ENCODE peak calls at places on chromosome 12, in six cellular contexts. One of them, this sample, is unnamed.

GRCh38 chr12:22578328-22578727 is 34.0 kb upstream of the C2CD5 start:
- DNase-seq in HepG2: no peak
- DNase-seq in GM12878: no peak
- DNase-seq in K562: no peak
- DNase-seq in SK-N-SH: no peak
- DNase-seq in GM12892: no peak
- DNase-seq in this sample: no peak

GRCh38 chr12:93115198-93115601 is 186.1 kb upstream of the EEA1 start:
- DNase-seq in SK-N-SH: peak; percentile 20
- DNase-seq in GM12892: no peak
- DNase-seq in HepG2: no peak
- DNase-seq in GM12878: no peak
- DNase-seq in K562: peak; percentile 76
- DNase-seq in this sample: no peak

GRCh38 chr12:123444396-123445026 is 8.0 kb upstream of the RILPL2 start:
- DNase-seq in HepG2: peak; percentile 78
- DNase-seq in SK-N-SH: no peak
- DNase-seq in K562: no peak
- DNase-seq in GM12892: no peak
- DNase-seq in GM12878: no peak
- DNase-seq in this sample: no peak

GRCh38 chr12:31119531-31120211 is 46.0 kb downstream of the DDX11 start:
- DNase-seq in SK-N-SH: peak; percentile 50
- DNase-seq in HepG2: no peak
- DNase-seq in K562: no peak
- DNase-seq in GM12878: no peak
- DNase-seq in GM12892: no peak
- DNase-seq in this sample: no peak

GRCh38 chr12:10717410-10717809 is 5.7 kb downstream of the YBX3 start:
- DNase-seq in K562: no peak
- DNase-seq in HepG2: no peak
- DNase-seq in GM12878: no peak
- DNase-seq in SK-N-SH: no peak
- DNase-seq in GM12892: no peak
- DNase-seq in this sample: no peak

GRCh38 chr12:124621296-124621660 is 53.9 kb upstream of the NCOR2 start:
- DNase-seq in SK-N-SH: no peak
- DNase-seq in GM12878: no peak
- DNase-seq in GM12892: no peak
- DNase-seq in K562: no peak
- DNase-seq in HepG2: no peak
- DNase-seq in this sample: no peak

GRCh38 chr12:70255311-70255710 is 12.1 kb downstream of the CNOT2 start:
- DNase-seq in GM12878: no peak
- DNase-seq in SK-N-SH: no peak
- DNase-seq in GM12892: no peak
- DNase-seq in K562: no peak
- DNase-seq in HepG2: no peak
- DNase-seq in this sample: no peak

GRCh38 chr12:3055712-3056467 is 21.3 kb upstream of the TSPAN9 start:
- DNase-seq in K562: peak; percentile 2
- DNase-seq in GM12892: no peak
- DNase-seq in HepG2: peak; percentile 80
- DNase-seq in SK-N-SH: no peak
- DNase-seq in GM12878: no peak
- DNase-seq in this sample: no peak

GRCh38 chr12:22653790-22654189 is 28.8 kb downstream of the ETNK1 start:
- DNase-seq in GM12892: no peak
- DNase-seq in HepG2: no peak
- DNase-seq in GM12878: no peak
- DNase-seq in SK-N-SH: no peak
- DNase-seq in K562: no peak
- DNase-seq in this sample: no peak

GRCh38 chr12:75665216-75665615 is 153.8 kb upstream of the KRR1 start:
- DNase-seq in GM12892: no peak
- DNase-seq in GM12878: no peak
- DNase-seq in K562: no peak
- DNase-seq in SK-N-SH: no peak
- DNase-seq in HepG2: peak; percentile 7
- DNase-seq in this sample: no peak

GRCh38 chr12:94874986-94875312 is 128.5 kb downstream of the NDUFA12 start:
- DNase-seq in SK-N-SH: no peak
- DNase-seq in GM12892: no peak
- DNase-seq in K562: no peak
- DNase-seq in HepG2: no peak
- DNase-seq in GM12878: no peak
- DNase-seq in this sample: no peak

GRCh38 chr12:47979686-47980085 is 16.3 kb downstream of the TMEM106C start:
- DNase-seq in K562: no peak
- DNase-seq in HepG2: no peak
- DNase-seq in GM12892: no peak
- DNase-seq in GM12878: no peak
- DNase-seq in SK-N-SH: no peak
- DNase-seq in this sample: no peak

GRCh38 chr12:15620726-15621125 is 168.5 kb downstream of the EPS8 start:
- DNase-seq in K562: no peak
- DNase-seq in GM12878: no peak
- DNase-seq in GM12892: no peak
- DNase-seq in HepG2: no peak
- DNase-seq in SK-N-SH: no peak
- DNase-seq in this sample: no peak

GRCh38 chr12:24950231-24950834 is 1.4 kb upstream of the BCAT1 start:
- DNase-seq in HepG2: no peak
- DNase-seq in SK-N-SH: no peak
- DNase-seq in GM12892: no peak
- DNase-seq in GM12878: peak; percentile 93
- DNase-seq in K562: peak; percentile 19
- DNase-seq in this sample: no peak

GRCh38 chr12:116277393-116278258 is at the start of gene MED13L:
- DNase-seq in GM12892: peak; percentile 89
- DNase-seq in HepG2: peak; percentile 64
- DNase-seq in GM12878: no peak
- DNase-seq in SK-N-SH: peak; percentile 99
- DNase-seq in K562: peak; percentile 98
- DNase-seq in this sample: peak; percentile 90

DNA sequence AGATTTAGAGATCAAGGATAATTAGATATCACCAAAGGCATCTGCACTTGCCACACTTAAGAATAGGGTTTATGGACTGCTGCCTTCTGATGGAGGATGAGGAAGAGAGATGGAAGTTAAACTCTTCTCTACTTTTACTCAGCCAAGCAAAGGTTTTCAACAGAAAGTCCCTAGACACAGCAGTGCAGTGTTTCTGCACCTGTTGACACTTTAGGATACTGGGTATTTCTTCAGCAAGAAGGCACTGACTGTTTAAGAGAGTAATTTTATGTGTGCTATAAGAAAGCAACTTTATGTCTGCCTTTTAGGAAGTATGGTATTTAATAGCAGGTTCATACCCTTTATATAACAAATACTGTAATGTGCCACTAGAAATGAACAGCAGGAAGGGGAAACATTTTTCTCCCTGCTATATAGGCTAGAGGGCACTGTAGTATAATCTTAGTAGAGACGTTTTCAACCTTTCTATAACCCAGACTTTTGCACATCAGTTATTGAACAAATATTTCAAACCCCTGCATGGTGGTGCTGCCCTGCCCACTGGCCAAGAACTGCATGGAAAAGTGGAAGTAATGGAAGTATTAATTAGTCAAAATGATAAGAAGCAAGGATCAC is 225.0 kb upstream of the GRIP1 start:
- DNase-seq in K562: no peak
- DNase-seq in GM12878: no peak
- DNase-seq in SK-N-SH: no peak
- DNase-seq in GM12892: no peak
- DNase-seq in HepG2: no peak
- DNase-seq in this sample: no peak
- TF ChIP-seq TAF1 in K562: no peak
- TF ChIP-seq TAF1 in GM12878: no peak
- TF ChIP-seq TAF1 in SK-N-SH: no peak
- TF ChIP-seq TAF1 in GM12892: no peak
- TF ChIP-seq TAF1 in HepG2: no peak
- TF ChIP-seq TAF1 in this sample: no peak

DNA sequence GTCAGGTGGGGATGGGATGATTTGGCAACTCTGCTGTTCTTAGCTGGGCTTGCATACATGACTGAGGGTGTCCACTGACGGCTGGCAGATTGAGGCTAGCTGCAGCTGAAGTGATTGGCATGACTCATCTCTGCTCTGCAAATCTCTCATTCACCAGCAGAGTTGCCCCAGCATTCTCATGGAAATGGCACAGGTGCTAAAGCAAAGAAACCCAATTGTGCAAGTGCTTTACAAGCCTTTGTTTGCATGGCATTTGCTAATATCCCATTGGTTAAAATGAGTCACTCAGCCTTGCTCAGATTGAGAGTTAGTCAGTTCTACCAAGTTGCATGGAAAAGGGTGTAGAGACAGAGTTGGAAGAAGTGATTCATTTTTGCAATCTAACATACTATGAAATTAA is 389.7 kb upstream of the FAR2 start:
- DNase-seq in SK-N-SH: no peak
- DNase-seq in K562: no peak
- DNase-seq in GM12892: no peak
- DNase-seq in HepG2: peak; percentile 5
- DNase-seq in GM12878: no peak
- DNase-seq in this sample: no peak
- TF ChIP-seq TAF1 in SK-N-SH: no peak
- TF ChIP-seq TAF1 in K562: no peak
- TF ChIP-seq TAF1 in GM12892: no peak
- TF ChIP-seq TAF1 in HepG2: no peak
- TF ChIP-seq TAF1 in GM12878: no peak
- TF ChIP-seq TAF1 in this sample: no peak

GRCh38 chr12:107600596-107601144 is 84.9 kb upstream of the PWP1 start:
- DNase-seq in HepG2: no peak
- DNase-seq in K562: no peak
- DNase-seq in GM12892: no peak
- DNase-seq in GM12878: no peak
- DNase-seq in SK-N-SH: no peak
- DNase-seq in this sample: no peak
- TF ChIP-seq TAF1 in HepG2: no peak
- TF ChIP-seq TAF1 in K562: no peak
- TF ChIP-seq TAF1 in GM12892: no peak
- TF ChIP-seq TAF1 in GM12878: no peak
- TF ChIP-seq TAF1 in SK-N-SH: no peak
- TF ChIP-seq TAF1 in this sample: no peak

DNA sequence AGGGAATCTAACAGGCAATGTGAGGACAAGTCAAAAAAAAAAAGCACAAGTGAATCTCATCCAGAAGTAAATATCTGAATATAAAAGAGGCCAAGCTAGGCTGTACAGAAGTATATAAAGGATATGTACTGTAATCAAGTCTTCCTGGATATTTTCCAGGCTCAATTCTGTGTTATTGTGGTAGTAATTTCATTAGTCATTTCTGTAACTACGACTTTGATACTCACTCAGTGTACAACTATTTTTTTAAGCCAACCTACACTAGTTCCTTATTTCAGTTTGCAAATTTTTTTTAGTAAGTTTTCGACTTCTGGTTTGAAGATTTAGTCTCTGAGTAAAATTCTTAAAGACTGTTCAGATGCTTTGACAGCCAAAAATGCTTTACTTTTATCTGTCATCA is 130.8 kb downstream of the CAPZA3 start:
- DNase-seq in GM12892: no peak
- DNase-seq in HepG2: no peak
- DNase-seq in K562: no peak
- DNase-seq in SK-N-SH: no peak
- DNase-seq in GM12878: no peak
- DNase-seq in this sample: no peak
- TF ChIP-seq TAF1 in GM12892: no peak
- TF ChIP-seq TAF1 in HepG2: no peak
- TF ChIP-seq TAF1 in K562: no peak
- TF ChIP-seq TAF1 in SK-N-SH: no peak
- TF ChIP-seq TAF1 in GM12878: no peak
- TF ChIP-seq TAF1 in this sample: no peak

GRCh38 chr12:6724409-6724797 is 557 bp downstream of the COPS7A start:
- DNase-seq in HepG2: peak; percentile 20
- DNase-seq in GM12878: no peak
- DNase-seq in GM12892: no peak
- DNase-seq in K562: no peak
- DNase-seq in SK-N-SH: peak; percentile 55
- DNase-seq in this sample: no peak
- TF ChIP-seq TAF1 in HepG2: no peak
- TF ChIP-seq TAF1 in GM12878: no peak
- TF ChIP-seq TAF1 in GM12892: no peak
- TF ChIP-seq TAF1 in K562: no peak
- TF ChIP-seq TAF1 in SK-N-SH: no peak
- TF ChIP-seq TAF1 in this sample: no peak

DNA sequence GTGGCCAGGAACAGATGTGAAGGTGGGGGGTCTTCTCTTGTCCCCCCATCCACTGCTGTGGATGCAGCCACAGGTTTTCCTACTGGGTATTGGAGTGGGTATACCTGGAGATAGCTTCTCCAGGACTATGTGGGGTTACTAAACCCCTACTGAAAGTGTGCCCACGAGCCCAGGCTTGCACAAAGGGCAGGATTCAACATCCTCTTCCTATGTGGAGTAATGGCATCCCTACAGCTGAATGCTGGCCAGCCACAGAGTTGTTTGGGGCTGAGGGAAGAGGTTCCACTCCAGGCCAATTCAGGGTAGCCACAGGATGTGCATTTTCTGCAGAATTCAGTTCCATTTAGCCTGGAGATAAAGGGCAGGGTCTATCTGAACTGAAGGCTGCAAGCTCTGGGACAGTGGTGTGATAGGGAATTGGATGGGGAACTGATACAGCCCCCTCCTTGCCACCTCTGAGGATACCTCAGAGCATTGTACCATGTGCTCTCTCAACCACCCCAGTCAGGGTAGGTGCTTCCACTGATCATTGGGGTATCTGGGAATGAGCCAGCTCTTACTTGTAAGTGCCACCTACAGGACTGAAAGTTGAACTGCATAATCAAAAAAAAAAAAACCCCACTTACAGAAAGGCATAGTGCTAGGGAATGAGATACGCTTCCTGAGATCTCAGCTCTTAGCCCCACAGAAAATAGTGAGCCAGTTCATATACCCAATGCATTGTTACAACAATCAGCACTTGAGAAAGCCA is 187.1 kb downstream of the KITLG start:
- DNase-seq in SK-N-SH: peak; percentile 12
- DNase-seq in K562: no peak
- DNase-seq in GM12878: no peak
- DNase-seq in HepG2: peak; percentile 41
- DNase-seq in GM12892: no peak
- DNase-seq in this sample: no peak
- TF ChIP-seq TAF1 in SK-N-SH: no peak
- TF ChIP-seq TAF1 in K562: no peak
- TF ChIP-seq TAF1 in GM12878: no peak
- TF ChIP-seq TAF1 in HepG2: no peak
- TF ChIP-seq TAF1 in GM12892: no peak
- TF ChIP-seq TAF1 in this sample: no peak

GRCh38 chr12:26696048-26696612 is 136.9 kb downstream of the ITPR2 start:
- DNase-seq in K562: no peak
- DNase-seq in GM12878: no peak
- DNase-seq in SK-N-SH: no peak
- DNase-seq in HepG2: no peak
- DNase-seq in GM12892: no peak
- DNase-seq in this sample: no peak
- TF ChIP-seq TAF1 in K562: no peak
- TF ChIP-seq TAF1 in GM12878: no peak
- TF ChIP-seq TAF1 in SK-N-SH: no peak
- TF ChIP-seq TAF1 in HepG2: no peak
- TF ChIP-seq TAF1 in GM12892: no peak
- TF ChIP-seq TAF1 in this sample: no peak

GRCh38 chr12:91432755-91433154 is 250.1 kb upstream of the DCN start:
- DNase-seq in HepG2: no peak
- DNase-seq in GM12892: no peak
- DNase-seq in SK-N-SH: no peak
- DNase-seq in GM12878: no peak
- DNase-seq in K562: no peak
- DNase-seq in this sample: no peak

GRCh38 chr12:91434081-91434480 is 251.5 kb upstream of the DCN start:
- DNase-seq in HepG2: no peak
- DNase-seq in K562: no peak
- DNase-seq in GM12878: no peak
- DNase-seq in SK-N-SH: no peak
- DNase-seq in GM12892: no peak
- DNase-seq in this sample: no peak

GRCh38 chr12:91432079-91432478 is 249.5 kb upstream of the DCN start:
- DNase-seq in HepG2: no peak
- DNase-seq in GM12892: no peak
- DNase-seq in GM12878: no peak
- DNase-seq in K562: no peak
- DNase-seq in SK-N-SH: no peak
- DNase-seq in this sample: no peak
- TF ChIP-seq TAF1 in HepG2: no peak
- TF ChIP-seq TAF1 in GM12892: no peak
- TF ChIP-seq TAF1 in GM12878: no peak
- TF ChIP-seq TAF1 in K562: no peak
- TF ChIP-seq TAF1 in SK-N-SH: no peak
- TF ChIP-seq TAF1 in this sample: no peak